ENCODE peak calls at places on chromosome 22, in five cellular contexts. R, H, Y, K and Q are unnamed samples.

GRCh38 chr22:42462016-42462415 is 29.8 kb upstream of the NFAM1 start:
- DNase-seq in R (no peak), H (no peak), K (no peak), Y (no peak), Q (no peak)

GRCh38 chr22:17836977-17837742 is 62.9 kb upstream of the BID start:
- DNase-seq in Y (no peak), R (peak; percentile 35), K (no peak), H (no peak), Q (no peak)

GRCh38 chr22:35409783-35410662 is 10.1 kb downstream of the MCM5 start:
- DNase-seq in H (peak; percentile 91), Y (no peak), R (no peak), K (no peak), Q (no peak)

GRCh38 chr22:26942301-26942927 is 285.0 kb downstream of the MIAT start:
- DNase-seq in K (no peak), H (no peak), Y (no peak), R (no peak), Q (no peak)

GRCh38 chr22:17778412-17778976 is 4.2 kb upstream of the BID start:
- DNase-seq in K (no peak), Y (no peak), R (no peak), H (no peak), Q (no peak)

GRCh38 chr22:42340695-42341383 is 70.4 kb upstream of the TCF20 start:
- DNase-seq in K (no peak), R (no peak), H (no peak), Y (peak; percentile 73), Q (no peak)

GRCh38 chr22:46844606-46845210 is 82.3 kb downstream of the TBC1D22A start:
- DNase-seq in H (no peak), R (no peak), Y (peak; percentile 43), K (no peak), Q (no peak)

GRCh38 chr22:32887293-32887692 is 85.8 kb downstream of the TIMP3 start:
- DNase-seq in Y (no peak), K (no peak), H (no peak), R (no peak), Q (no peak)

GRCh38 chr22:38257170-38257569 is 15.6 kb downstream of the TMEM184B start:
- DNase-seq in K (no peak), R (no peak), Y (no peak), H (no peak), Q (no peak)

GRCh38 chr22:45743687-45744086 is 72.1 kb downstream of the ATXN10 start:
- DNase-seq in K (peak; percentile 16), Y (no peak), R (no peak), H (no peak), Q (no peak)

GRCh38 chr22:48208894-48209293 is 1446.4 kb downstream of the TBC1D22A start:
- DNase-seq in Y (no peak), H (no peak), R (no peak), K (no peak), Q (no peak)

GRCh38 chr22:44281706-44282637 is 30.8 kb downstream of the SHISAL1 start:
- DNase-seq in H (no peak), Y (no peak), R (no peak), K (no peak), Q (no peak)

GRCh38 chr22:41480397-41480735 is 11.4 kb downstream of the ACO2 start:
- DNase-seq in H (no peak), R (no peak), Y (no peak), K (no peak), Q (no peak)

GRCh38 chr22:47257566-47257965 is 495.1 kb downstream of the TBC1D22A start:
- DNase-seq in K (no peak), R (no peak), H (no peak), Y (no peak), Q (no peak)

GRCh38 chr22:39638958-39639357 is 68.4 kb downstream of the CACNA1I start:
- DNase-seq in K (peak; percentile 6), H (no peak), Y (no peak), R (no peak), Q (no peak)

GRCh38 chr22:46354176-46354992 is 18.9 kb downstream of the TRMU start:
- DNase-seq in R (no peak), H (no peak), K (no peak), Y (no peak), Q (no peak)

GRCh38 chr22:29310863-29311339 is 4.5 kb downstream of the GAS2L1 start:
- DNase-seq in R (peak; percentile 47), K (peak; percentile 73), Y (peak; percentile 82), H (no peak), Q (peak; percentile 83)

GRCh38 chr22:46750861-46751260 is 11.6 kb upstream of the TBC1D22A start:
- DNase-seq in K (no peak), H (no peak), Y (no peak), R (no peak), Q (no peak)

GRCh38 chr22:45212306-45212709 is 28.4 kb downstream of the KIAA0930 start:
- DNase-seq in H (no peak), R (no peak), Y (no peak), K (no peak), Q (no peak)

GRCh38 chr22:33124471-33124870 is 66.3 kb upstream of the SYN3 start:
- DNase-seq in R (no peak), Y (no peak), H (no peak), K (no peak), Q (no peak)

GRCh38 chr22:21665047-21665851 is 563 bp upstream of the PPIL2 start:
- DNase-seq in R (no peak), K (no peak), Y (no peak), H (no peak), Q (no peak)

GRCh38 chr22:21673534-21674321 is 7.9 kb downstream of the PPIL2 start:
- DNase-seq in K (no peak), H (no peak), Y (no peak), R (no peak), Q (no peak)

GRCh38 chr22:21666786-21667185 is 974 bp downstream of the PPIL2 start:
- DNase-seq in R (no peak), K (no peak), H (no peak), Y (no peak), Q (no peak)

GRCh38 chr22:21672107-21672629 is 6.4 kb downstream of the PPIL2 start:
- DNase-seq in H (no peak), Y (no peak), K (no peak), R (no peak), Q (no peak)

GRCh38 chr22:21669026-21669425 is 3.2 kb downstream of the PPIL2 start:
- DNase-seq in R (no peak), H (no peak), K (no peak), Y (no peak), Q (no peak)
- TF ChIP-seq SUZ12 in R (no peak), H (no peak), K (no peak), Y (no peak), Q (no peak)

DNA sequence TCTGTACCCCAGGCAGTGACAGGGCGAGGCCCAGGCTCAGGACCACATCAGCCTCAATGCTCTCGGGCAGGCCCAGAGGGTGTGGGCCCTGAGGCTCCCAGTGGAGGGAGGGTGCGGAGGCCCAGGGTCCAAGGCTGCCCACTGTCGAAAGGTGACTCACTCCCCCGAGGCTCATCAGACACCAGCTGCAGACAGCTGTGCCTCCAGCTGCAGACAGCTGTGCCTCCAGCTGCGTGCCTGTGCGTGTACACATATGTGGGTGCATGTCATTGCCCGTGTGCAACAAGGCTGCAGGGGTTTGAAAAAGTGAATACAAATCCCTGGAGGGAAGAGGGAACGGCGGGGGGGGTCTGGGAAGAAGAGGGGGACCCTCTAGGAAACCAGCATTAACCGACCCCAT is 134.3 kb downstream of the BRD1 start:
- DNase-seq in H (no peak), K (no peak), R (no peak), Y (no peak), Q (no peak)
- TF ChIP-seq SUZ12 in H (no peak), K (no peak), R (no peak), Y (no peak), Q (no peak)

GRCh38 chr22:30742291-30743256 is 47.9 kb downstream of the OSBP2 start:
- DNase-seq in H (no peak), R (no peak), K (no peak), Y (no peak), Q (no peak)
- TF ChIP-seq SUZ12 in H (no peak), R (no peak), K (no peak), Y (no peak), Q (no peak)

GRCh38 chr22:24181088-24181995 is at the start of gene SUSD2:
- DNase-seq in H (no peak), Y (peak; percentile 70), R (no peak), K (peak; percentile 76), Q (peak; percentile 46)
- TF ChIP-seq SUZ12 in H (no peak), Y (no peak), R (no peak), K (no peak), Q (no peak)

GRCh38 chr22:20130319-20130718 is 1.3 kb upstream of the ZDHHC8 start:
- DNase-seq in H (no peak), R (no peak), Y (no peak), K (no peak), Q (no peak)

GRCh38 chr22:20132686-20133246 is 1.2 kb downstream of the ZDHHC8 start:
- DNase-seq in R (no peak), H (no peak), Y (no peak), K (no peak), Q (no peak)

GRCh38 chr22:20130739-20131592 is 638 bp upstream of the ZDHHC8 start:
- DNase-seq in H (no peak), R (no peak), Y (peak; percentile 82), K (peak; percentile 28), Q (peak; percentile 83)

GRCh38 chr22:20131593-20131855 is at the start of gene ZDHHC8:
- DNase-seq in K (no peak), R (no peak), Y (no peak), H (no peak), Q (peak; percentile 60)

GRCh38 chr22:20131856-20132685 is 467 bp downstream of the ZDHHC8 start:
- DNase-seq in K (no peak), Y (no peak), R (no peak), H (no peak), Q (peak; percentile 42)
- TF ChIP-seq SUZ12 in K (no peak), Y (no peak), R (no peak), H (no peak), Q (no peak)

GRCh38 chr22:25882366-25882765 is 140.4 kb downstream of the MYO18B start:
- DNase-seq in K (no peak), R (no peak), Y (no peak), H (no peak), Q (no peak)

GRCh38 chr22:25876871-25877270 is 134.9 kb downstream of the MYO18B start:
- DNase-seq in Y (no peak), H (no peak), R (no peak), K (no peak), Q (no peak)

GRCh38 chr22:25881353-25881752 is 139.4 kb downstream of the MYO18B start:
- DNase-seq in R (no peak), K (no peak), H (no peak), Y (no peak), Q (no peak)

GRCh38 chr22:25880524-25880923 is 138.5 kb downstream of the MYO18B start:
- DNase-seq in H (peak; percentile 11), K (peak; percentile 21), R (no peak), Y (no peak), Q (no peak)

DNA sequence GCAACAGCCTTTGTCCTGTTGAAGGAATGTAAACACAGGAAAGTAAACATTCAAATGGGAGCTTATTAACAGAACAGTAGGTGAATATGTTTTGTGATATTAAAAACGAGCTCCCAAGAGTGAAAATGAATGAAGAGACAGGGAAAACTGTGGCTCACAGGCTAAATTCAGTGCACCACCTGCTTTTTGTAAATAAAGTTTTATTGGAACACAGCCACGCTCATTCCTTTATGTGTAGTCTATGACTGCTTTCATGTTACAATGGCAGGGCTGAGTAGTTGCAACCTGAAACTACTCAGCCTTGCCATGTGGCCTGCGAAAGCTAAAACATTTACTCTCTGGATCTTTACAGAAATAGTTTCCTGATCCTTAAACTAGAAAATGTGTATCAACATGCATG is 136.9 kb downstream of the MYO18B start:
- DNase-seq in R (no peak), H (no peak), K (no peak), Y (no peak), Q (no peak)
- TF ChIP-seq SUZ12 in R (no peak), H (no peak), K (no peak), Y (no peak), Q (no peak)

GRCh38 chr22:28021116-28021997 is 102.3 kb upstream of the PITPNB start:
- DNase-seq in H (no peak), R (no peak), K (no peak), Y (no peak), Q (no peak)
- TF ChIP-seq SUZ12 in H (no peak), R (no peak), K (no peak), Y (no peak), Q (no peak)